ENCODE peak calls at places on chromosomes 1 and 21, in four cellular contexts. One of them, this sample, is unnamed.

GRCh38 chr21:42145569-42146250 is 73.2 kb upstream of the ABCG1 start:
- DNase-seq in H4: peak
- DNase-seq in activated naive CD8-positive, alpha-beta T cell treated with anti-CD3 and anti-CD28 coated beads for 36 hours: peak
- DNase-seq in HEK293T: peak
- DNase-seq in this sample: peak

GRCh38 chr1:30415171-30415940 is 308.0 kb downstream of the MATN1 start:
- DNase-seq in H4: peak
- DNase-seq in activated naive CD8-positive, alpha-beta T cell treated with anti-CD3 and anti-CD28 coated beads for 36 hours: no peak
- DNase-seq in HEK293T: peak
- DNase-seq in this sample: no peak

GRCh38 chr1:11886986-11887665 is 28.4 kb upstream of the NPPB start:
- DNase-seq in H4: no peak
- DNase-seq in HEK293T: no peak
- DNase-seq in activated naive CD8-positive, alpha-beta T cell treated with anti-CD3 and anti-CD28 coated beads for 36 hours: no peak
- DNase-seq in this sample: no peak

GRCh38 chr1:89855413-89856123 is 34.7 kb downstream of the LRRC8D start:
- DNase-seq in H4: no peak
- DNase-seq in HEK293T: no peak
- DNase-seq in activated naive CD8-positive, alpha-beta T cell treated with anti-CD3 and anti-CD28 coated beads for 36 hours: no peak
- DNase-seq in this sample: no peak

GRCh38 chr1:109800291-109800690 is 36.6 kb upstream of the EPS8L3 start:
- DNase-seq in activated naive CD8-positive, alpha-beta T cell treated with anti-CD3 and anti-CD28 coated beads for 36 hours: no peak
- DNase-seq in HEK293T: no peak
- DNase-seq in H4: no peak
- DNase-seq in this sample: no peak

GRCh38 chr1:197841158-197841557 is 61.3 kb upstream of the C1orf53 start:
- DNase-seq in activated naive CD8-positive, alpha-beta T cell treated with anti-CD3 and anti-CD28 coated beads for 36 hours: no peak
- DNase-seq in H4: no peak
- DNase-seq in HEK293T: no peak
- DNase-seq in this sample: no peak

GRCh38 chr1:204357551-204357950 is 2.2 kb downstream of the PLEKHA6 start:
- DNase-seq in activated naive CD8-positive, alpha-beta T cell treated with anti-CD3 and anti-CD28 coated beads for 36 hours: no peak
- DNase-seq in HEK293T: no peak
- DNase-seq in H4: no peak
- DNase-seq in this sample: no peak

GRCh38 chr1:38026592-38027200 is 14.2 kb downstream of the UTP11 start:
- DNase-seq in H4: peak
- DNase-seq in HEK293T: peak
- DNase-seq in activated naive CD8-positive, alpha-beta T cell treated with anti-CD3 and anti-CD28 coated beads for 36 hours: peak
- DNase-seq in this sample: no peak

GRCh38 chr1:42324398-42325013 is 10.5 kb downstream of the FOXJ3 start:
- DNase-seq in activated naive CD8-positive, alpha-beta T cell treated with anti-CD3 and anti-CD28 coated beads for 36 hours: no peak
- DNase-seq in HEK293T: no peak
- DNase-seq in H4: no peak
- DNase-seq in this sample: no peak

GRCh38 chr1:100895540-100896480 is at the start of gene SLC30A7:
- DNase-seq in activated naive CD8-positive, alpha-beta T cell treated with anti-CD3 and anti-CD28 coated beads for 36 hours: peak
- DNase-seq in HEK293T: peak
- DNase-seq in H4: peak
- DNase-seq in this sample: peak

GRCh38 chr1:5980314-5981008 is 11.8 kb downstream of the NPHP4 start:
- DNase-seq in activated naive CD8-positive, alpha-beta T cell treated with anti-CD3 and anti-CD28 coated beads for 36 hours: no peak
- DNase-seq in HEK293T: peak
- DNase-seq in H4: peak
- DNase-seq in this sample: no peak

GRCh38 chr21:40847956-40848355 is 998 bp upstream of the DSCAM start:
- DNase-seq in activated naive CD8-positive, alpha-beta T cell treated with anti-CD3 and anti-CD28 coated beads for 36 hours: no peak
- DNase-seq in HEK293T: no peak
- DNase-seq in H4: no peak
- DNase-seq in this sample: no peak

GRCh38 chr1:226046240-226046639 is 16.3 kb upstream of the H3-3A start:
- DNase-seq in HEK293T: no peak
- DNase-seq in activated naive CD8-positive, alpha-beta T cell treated with anti-CD3 and anti-CD28 coated beads for 36 hours: no peak
- DNase-seq in H4: peak
- DNase-seq in this sample: no peak

GRCh38 chr1:33185541-33185940 is 3.7 kb upstream of the TRIM62 start:
- DNase-seq in activated naive CD8-positive, alpha-beta T cell treated with anti-CD3 and anti-CD28 coated beads for 36 hours: no peak
- DNase-seq in H4: no peak
- DNase-seq in HEK293T: no peak
- DNase-seq in this sample: no peak

GRCh38 chr1:55367273-55367672 is 152.1 kb upstream of the USP24 start:
- DNase-seq in activated naive CD8-positive, alpha-beta T cell treated with anti-CD3 and anti-CD28 coated beads for 36 hours: no peak
- DNase-seq in H4: no peak
- DNase-seq in HEK293T: no peak
- DNase-seq in this sample: no peak

GRCh38 chr1:231376101-231376500 is 38.0 kb downstream of the SPRTN start:
- DNase-seq in activated naive CD8-positive, alpha-beta T cell treated with anti-CD3 and anti-CD28 coated beads for 36 hours: no peak
- DNase-seq in H4: no peak
- DNase-seq in HEK293T: no peak
- DNase-seq in this sample: no peak

GRCh38 chr1:37875833-37876232 is 16.4 kb upstream of the MTF1 start:
- DNase-seq in H4: no peak
- DNase-seq in activated naive CD8-positive, alpha-beta T cell treated with anti-CD3 and anti-CD28 coated beads for 36 hours: no peak
- DNase-seq in HEK293T: peak
- DNase-seq in this sample: no peak

GRCh38 chr1:113372546-113372945 is 17.8 kb upstream of the MAGI3 start:
- DNase-seq in H4: no peak
- DNase-seq in activated naive CD8-positive, alpha-beta T cell treated with anti-CD3 and anti-CD28 coated beads for 36 hours: no peak
- DNase-seq in HEK293T: no peak
- DNase-seq in this sample: no peak

GRCh38 chr1:233361876-233362275 is 34.4 kb downstream of the MAP3K21 start:
- DNase-seq in activated naive CD8-positive, alpha-beta T cell treated with anti-CD3 and anti-CD28 coated beads for 36 hours: no peak
- DNase-seq in H4: no peak
- DNase-seq in HEK293T: no peak
- DNase-seq in this sample: no peak

GRCh38 chr1:15364740-15365139 is 44.9 kb upstream of the EFHD2 start:
- DNase-seq in HEK293T: no peak
- DNase-seq in activated naive CD8-positive, alpha-beta T cell treated with anti-CD3 and anti-CD28 coated beads for 36 hours: no peak
- DNase-seq in H4: no peak
- DNase-seq in this sample: no peak

GRCh38 chr1:53062731-53063591 is 948 bp downstream of the PODN start:
- DNase-seq in HEK293T: no peak
- DNase-seq in H4: no peak
- DNase-seq in activated naive CD8-positive, alpha-beta T cell treated with anti-CD3 and anti-CD28 coated beads for 36 hours: no peak
- DNase-seq in this sample: no peak

GRCh38 chr1:37458551-37458950 is 15.8 kb upstream of the ZC3H12A start:
- DNase-seq in activated naive CD8-positive, alpha-beta T cell treated with anti-CD3 and anti-CD28 coated beads for 36 hours: no peak
- DNase-seq in H4: no peak
- DNase-seq in HEK293T: no peak
- DNase-seq in this sample: no peak

GRCh38 chr1:219498666-219499065 is 114.2 kb downstream of the ZC3H11B start:
- DNase-seq in H4: no peak
- DNase-seq in activated naive CD8-positive, alpha-beta T cell treated with anti-CD3 and anti-CD28 coated beads for 36 hours: no peak
- DNase-seq in HEK293T: no peak
- DNase-seq in this sample: no peak

This sample was measured in right lobe of liver.